ENCODE peak calls at places on chromosomes 16 and 17, in seven cellular contexts. X, L, N, D, Y, A and I are unnamed samples.

GRCh38 chr17:76273923-76274558 is 8.9 kb downstream of the UBALD2 start:
- DNase-seq in L (no peak), A (no peak), X (no peak), D (no peak), Y (no peak), N (no peak), I (peak)

GRCh38 chr16:85137323-85138072 is 25.2 kb upstream of the CIBAR2 start:
- DNase-seq in X (no peak), Y (peak), A (no peak), D (no peak), N (no peak), L (peak), I (no peak)

GRCh38 chr16:10972108-10972955 is 28.0 kb downstream of the CLEC16A start:
- DNase-seq in N (no peak), A (no peak), Y (no peak), D (no peak), X (no peak), L (no peak), I (no peak)

GRCh38 chr16:56625943-56626654 is 518 bp downstream of the MT1E start:
- DNase-seq in N (no peak), D (no peak), A (no peak), X (no peak), L (no peak), Y (no peak), I (no peak)

GRCh38 chr17:57009737-57010445 is 32.0 kb downstream of the SCPEP1 start:
- DNase-seq in N (peak), L (peak), D (no peak), Y (peak), X (peak), A (peak), I (peak)

GRCh38 chr17:37025847-37026533 is 77.2 kb downstream of the AATF start:
- DNase-seq in L (no peak), A (no peak), D (no peak), Y (no peak), N (no peak), X (no peak), I (no peak)

GRCh38 chr16:84382396-84382795 is 14.1 kb downstream of the ATP2C2 start:
- DNase-seq in D (no peak), X (no peak), Y (no peak), A (no peak), L (no peak), N (no peak), I (no peak)

GRCh38 chr16:88479795-88480760 is 27.0 kb downstream of the ZFPM1 start:
- DNase-seq in A (no peak), Y (no peak), D (no peak), L (no peak), X (no peak), N (peak), I (no peak)

GRCh38 chr16:48834576-48834975 is 224.6 kb upstream of the N4BP1 start:
- DNase-seq in D (no peak), N (no peak), L (no peak), A (no peak), X (no peak), Y (peak), I (no peak)

GRCh38 chr17:73278465-73279453 is 17.1 kb upstream of the CPSF4L start:
- DNase-seq in X (no peak), L (no peak), N (no peak), A (peak), D (no peak), Y (no peak), I (peak)

GRCh38 chr17:79981661-79982101 is 54.0 kb downstream of the TBC1D16 start:
- DNase-seq in N (no peak), L (no peak), Y (no peak), A (no peak), D (no peak), X (peak), I (peak)

GRCh38 chr17:69499301-69499700 is 84.8 kb downstream of the MAP2K6 start:
- DNase-seq in X (no peak), L (no peak), N (no peak), A (no peak), Y (no peak), D (no peak), I (no peak)

GRCh38 chr17:33039874-33040273 is 48.2 kb downstream of the SPACA3 start:
- DNase-seq in A (no peak), N (no peak), Y (no peak), L (peak), D (no peak), X (no peak), I (peak)

GRCh38 chr16:11205754-11206459 is 50.1 kb downstream of the SOCS1 start:
- DNase-seq in Y (peak), X (no peak), D (no peak), A (no peak), L (no peak), N (no peak), I (peak)

GRCh38 chr17:76078859-76079576 is at the start of gene ZACN:
- DNase-seq in L (no peak), Y (no peak), X (no peak), A (no peak), N (no peak), D (no peak), I (no peak)

GRCh38 chr16:55955439-55955838 is 80.3 kb upstream of the CES5A start:
- DNase-seq in A (peak), L (no peak), X (no peak), Y (no peak), D (no peak), N (no peak), I (no peak)

GRCh38 chr17:80158846-80159245 is 11.0 kb upstream of the CARD14 start:
- DNase-seq in N (no peak), A (no peak), D (no peak), L (no peak), Y (no peak), X (no peak), I (no peak)

GRCh38 chr16:1563786-1564185 is 30.3 kb downstream of the TMEM204 start:
- DNase-seq in D (no peak), X (no peak), N (no peak), L (no peak), Y (no peak), A (no peak), I (no peak)

GRCh38 chr17:37220609-37220953 is 155.2 kb upstream of the C17orf78 start:
- DNase-seq in A (no peak), Y (peak), D (no peak), L (no peak), N (no peak), X (peak), I (peak)

GRCh38 chr17:9120471-9120870 is 99.2 kb downstream of the NTN1 start:
- DNase-seq in Y (peak), A (no peak), N (no peak), D (no peak), L (no peak), X (peak), I (no peak)

GRCh38 chr16:72561-73537 is at the start of gene RHBDF1:
- DNase-seq in L (no peak), Y (peak), N (no peak), X (peak), A (no peak), D (no peak), I (peak)

GRCh38 chr17:4850236-4850635 is 17.1 kb downstream of the MINK1 start:
- DNase-seq in D (no peak), A (no peak), N (no peak), L (no peak), Y (no peak), X (no peak), I (peak)

GRCh38 chr17:34300652-34301390 is 15.3 kb downstream of the CCL11 start:
- DNase-seq in A (no peak), D (no peak), Y (no peak), L (no peak), N (no peak), X (no peak), I (peak)

GRCh38 chr16:80303691-80304090 is 237.1 kb upstream of the DYNLRB2 start:
- DNase-seq in A (no peak), N (no peak), X (no peak), D (no peak), Y (no peak), L (no peak), I (no peak)

GRCh38 chr17:2084129-2084765 is 29.3 kb downstream of the HIC1 start:
- DNase-seq in L (peak), D (no peak), A (no peak), X (no peak), Y (peak), N (no peak), I (peak)

GRCh38 chr16:50696575-50697420 is 3.4 kb downstream of the NOD2 start:
- DNase-seq in X (no peak), L (peak), A (no peak), Y (no peak), N (no peak), D (no peak), I (no peak)

GRCh38 chr16:75580-76501 is 2.2 kb upstream of the MPG start:
- DNase-seq in L (peak), A (peak), Y (peak), D (no peak), X (peak), N (no peak), I (peak)

GRCh38 chr17:42950044-42950783 is 14.0 kb downstream of the AARSD1 start:
- DNase-seq in Y (no peak), N (no peak), A (no peak), L (no peak), D (no peak), X (no peak), I (no peak)